ENCODE peak calls at places on chromosomes 7 and 10, in nine cellular contexts. One of them, this sample, is unnamed.

GRCh38 chr7:98286093-98286525 is 4.6 kb downstream of the BRI3 start:
- DNase-seq in pancreas: peak
- DNase-seq in stimulated activated naive CD8-positive, alpha-beta T cell treated with anti-CD3 and anti-CD28 coated beads, Interleukin-15, amount 100 ng/mL, for 72 hours: no peak
- DNase-seq in ovary: peak
- DNase-seq in T-helper 1 cell: no peak
- DNase-seq in coronary artery: peak
- DNase-seq in NCI-H774: no peak
- DNase-seq in activated effector memory CD4-positive, alpha-beta T cell treated with anti-CD3 and anti-CD28 coated beads, Interleukin-2, amount 50 U/mL, for 16 hours: no peak
- DNase-seq in body of pancreas: peak
- DNase-seq in this sample: no peak

GRCh38 chr10:93180402-93181040 is 106.8 kb downstream of the CYP26A1 start:
- DNase-seq in pancreas: no peak
- DNase-seq in stimulated activated naive CD8-positive, alpha-beta T cell treated with anti-CD3 and anti-CD28 coated beads, Interleukin-15, amount 100 ng/mL, for 72 hours: no peak
- DNase-seq in ovary: peak
- DNase-seq in T-helper 1 cell: no peak
- DNase-seq in coronary artery: no peak
- DNase-seq in NCI-H774: no peak
- DNase-seq in activated effector memory CD4-positive, alpha-beta T cell treated with anti-CD3 and anti-CD28 coated beads, Interleukin-2, amount 50 U/mL, for 16 hours: no peak
- DNase-seq in body of pancreas: peak
- DNase-seq in this sample: no peak

GRCh38 chr7:118671149-118671548 is 446.6 kb downstream of the ANKRD7 start:
- DNase-seq in pancreas: no peak
- DNase-seq in stimulated activated naive CD8-positive, alpha-beta T cell treated with anti-CD3 and anti-CD28 coated beads, Interleukin-15, amount 100 ng/mL, for 72 hours: no peak
- DNase-seq in ovary: no peak
- DNase-seq in T-helper 1 cell: no peak
- DNase-seq in coronary artery: no peak
- DNase-seq in NCI-H774: no peak
- DNase-seq in activated effector memory CD4-positive, alpha-beta T cell treated with anti-CD3 and anti-CD28 coated beads, Interleukin-2, amount 50 U/mL, for 16 hours: no peak
- DNase-seq in body of pancreas: no peak
- DNase-seq in this sample: no peak

GRCh38 chr10:4765428-4765827 is 60.6 kb upstream of the AKR1E2 start:
- DNase-seq in pancreas: no peak
- DNase-seq in stimulated activated naive CD8-positive, alpha-beta T cell treated with anti-CD3 and anti-CD28 coated beads, Interleukin-15, amount 100 ng/mL, for 72 hours: no peak
- DNase-seq in ovary: no peak
- DNase-seq in T-helper 1 cell: no peak
- DNase-seq in coronary artery: no peak
- DNase-seq in NCI-H774: no peak
- DNase-seq in activated effector memory CD4-positive, alpha-beta T cell treated with anti-CD3 and anti-CD28 coated beads, Interleukin-2, amount 50 U/mL, for 16 hours: no peak
- DNase-seq in body of pancreas: no peak
- DNase-seq in this sample: no peak

GRCh38 chr10:16646474-16647059 is 124.9 kb upstream of the C1QL3 start:
- DNase-seq in pancreas: no peak
- DNase-seq in stimulated activated naive CD8-positive, alpha-beta T cell treated with anti-CD3 and anti-CD28 coated beads, Interleukin-15, amount 100 ng/mL, for 72 hours: peak
- DNase-seq in ovary: no peak
- DNase-seq in T-helper 1 cell: no peak
- DNase-seq in coronary artery: no peak
- DNase-seq in NCI-H774: no peak
- DNase-seq in activated effector memory CD4-positive, alpha-beta T cell treated with anti-CD3 and anti-CD28 coated beads, Interleukin-2, amount 50 U/mL, for 16 hours: no peak
- DNase-seq in body of pancreas: no peak
- DNase-seq in this sample: peak

GRCh38 chr10:38094158-38094922 is at the start of gene ZNF37A:
- DNase-seq in pancreas: peak
- DNase-seq in stimulated activated naive CD8-positive, alpha-beta T cell treated with anti-CD3 and anti-CD28 coated beads, Interleukin-15, amount 100 ng/mL, for 72 hours: peak
- DNase-seq in ovary: peak
- DNase-seq in T-helper 1 cell: peak
- DNase-seq in coronary artery: peak
- DNase-seq in NCI-H774: peak
- DNase-seq in activated effector memory CD4-positive, alpha-beta T cell treated with anti-CD3 and anti-CD28 coated beads, Interleukin-2, amount 50 U/mL, for 16 hours: peak
- DNase-seq in body of pancreas: peak
- DNase-seq in this sample: peak

GRCh38 chr10:131947631-131948347 is 33.9 kb downstream of the BNIP3 start:
- DNase-seq in pancreas: peak
- DNase-seq in stimulated activated naive CD8-positive, alpha-beta T cell treated with anti-CD3 and anti-CD28 coated beads, Interleukin-15, amount 100 ng/mL, for 72 hours: no peak
- DNase-seq in ovary: peak
- DNase-seq in T-helper 1 cell: no peak
- DNase-seq in coronary artery: no peak
- DNase-seq in NCI-H774: no peak
- DNase-seq in activated effector memory CD4-positive, alpha-beta T cell treated with anti-CD3 and anti-CD28 coated beads, Interleukin-2, amount 50 U/mL, for 16 hours: peak
- DNase-seq in body of pancreas: peak
- DNase-seq in this sample: no peak

GRCh38 chr7:122143376-122143750 is 686 bp downstream of the AASS start:
- DNase-seq in pancreas: peak
- DNase-seq in stimulated activated naive CD8-positive, alpha-beta T cell treated with anti-CD3 and anti-CD28 coated beads, Interleukin-15, amount 100 ng/mL, for 72 hours: no peak
- DNase-seq in ovary: peak
- DNase-seq in T-helper 1 cell: no peak
- DNase-seq in coronary artery: peak
- DNase-seq in NCI-H774: no peak
- DNase-seq in activated effector memory CD4-positive, alpha-beta T cell treated with anti-CD3 and anti-CD28 coated beads, Interleukin-2, amount 50 U/mL, for 16 hours: no peak
- DNase-seq in body of pancreas: peak
- DNase-seq in this sample: no peak

GRCh38 chr10:57694956-57695605 is 572.6 kb downstream of the IPMK start:
- DNase-seq in pancreas: no peak
- DNase-seq in stimulated activated naive CD8-positive, alpha-beta T cell treated with anti-CD3 and anti-CD28 coated beads, Interleukin-15, amount 100 ng/mL, for 72 hours: no peak
- DNase-seq in ovary: no peak
- DNase-seq in T-helper 1 cell: no peak
- DNase-seq in coronary artery: no peak
- DNase-seq in NCI-H774: peak
- DNase-seq in activated effector memory CD4-positive, alpha-beta T cell treated with anti-CD3 and anti-CD28 coated beads, Interleukin-2, amount 50 U/mL, for 16 hours: no peak
- DNase-seq in body of pancreas: no peak
- DNase-seq in this sample: no peak

GRCh38 chr10:4315529-4315928 is 510.5 kb upstream of the AKR1E2 start:
- DNase-seq in pancreas: no peak
- DNase-seq in stimulated activated naive CD8-positive, alpha-beta T cell treated with anti-CD3 and anti-CD28 coated beads, Interleukin-15, amount 100 ng/mL, for 72 hours: no peak
- DNase-seq in ovary: no peak
- DNase-seq in T-helper 1 cell: no peak
- DNase-seq in coronary artery: no peak
- DNase-seq in NCI-H774: no peak
- DNase-seq in activated effector memory CD4-positive, alpha-beta T cell treated with anti-CD3 and anti-CD28 coated beads, Interleukin-2, amount 50 U/mL, for 16 hours: no peak
- DNase-seq in body of pancreas: no peak
- DNase-seq in this sample: no peak

GRCh38 chr10:32072025-32072787 is 16.0 kb upstream of the KIF5B start:
- DNase-seq in pancreas: no peak
- DNase-seq in stimulated activated naive CD8-positive, alpha-beta T cell treated with anti-CD3 and anti-CD28 coated beads, Interleukin-15, amount 100 ng/mL, for 72 hours: no peak
- DNase-seq in ovary: no peak
- DNase-seq in T-helper 1 cell: no peak
- DNase-seq in coronary artery: no peak
- DNase-seq in NCI-H774: no peak
- DNase-seq in activated effector memory CD4-positive, alpha-beta T cell treated with anti-CD3 and anti-CD28 coated beads, Interleukin-2, amount 50 U/mL, for 16 hours: no peak
- DNase-seq in body of pancreas: no peak
- DNase-seq in this sample: no peak

GRCh38 chr7:112411186-112411795 is 39.0 kb upstream of the IFRD1 start:
- DNase-seq in pancreas: no peak
- DNase-seq in stimulated activated naive CD8-positive, alpha-beta T cell treated with anti-CD3 and anti-CD28 coated beads, Interleukin-15, amount 100 ng/mL, for 72 hours: no peak
- DNase-seq in ovary: peak
- DNase-seq in T-helper 1 cell: no peak
- DNase-seq in coronary artery: no peak
- DNase-seq in NCI-H774: no peak
- DNase-seq in activated effector memory CD4-positive, alpha-beta T cell treated with anti-CD3 and anti-CD28 coated beads, Interleukin-2, amount 50 U/mL, for 16 hours: no peak
- DNase-seq in body of pancreas: peak
- DNase-seq in this sample: no peak

GRCh38 chr7:127871226-127871625 is 160.0 kb downstream of the LRRC4 start:
- DNase-seq in pancreas: no peak
- DNase-seq in stimulated activated naive CD8-positive, alpha-beta T cell treated with anti-CD3 and anti-CD28 coated beads, Interleukin-15, amount 100 ng/mL, for 72 hours: no peak
- DNase-seq in ovary: no peak
- DNase-seq in T-helper 1 cell: no peak
- DNase-seq in coronary artery: no peak
- DNase-seq in NCI-H774: no peak
- DNase-seq in activated effector memory CD4-positive, alpha-beta T cell treated with anti-CD3 and anti-CD28 coated beads, Interleukin-2, amount 50 U/mL, for 16 hours: no peak
- DNase-seq in body of pancreas: no peak
- DNase-seq in this sample: no peak

GRCh38 chr7:95863623-95864022 is 91.3 kb downstream of the DYNC1I1 start:
- DNase-seq in pancreas: no peak
- DNase-seq in stimulated activated naive CD8-positive, alpha-beta T cell treated with anti-CD3 and anti-CD28 coated beads, Interleukin-15, amount 100 ng/mL, for 72 hours: no peak
- DNase-seq in ovary: no peak
- DNase-seq in T-helper 1 cell: no peak
- DNase-seq in coronary artery: no peak
- DNase-seq in NCI-H774: no peak
- DNase-seq in activated effector memory CD4-positive, alpha-beta T cell treated with anti-CD3 and anti-CD28 coated beads, Interleukin-2, amount 50 U/mL, for 16 hours: no peak
- DNase-seq in body of pancreas: no peak
- DNase-seq in this sample: no peak

GRCh38 chr10:97607076-97607635 is 17.6 kb downstream of the C10orf62 start:
- DNase-seq in pancreas: no peak
- DNase-seq in stimulated activated naive CD8-positive, alpha-beta T cell treated with anti-CD3 and anti-CD28 coated beads, Interleukin-15, amount 100 ng/mL, for 72 hours: no peak
- DNase-seq in ovary: no peak
- DNase-seq in T-helper 1 cell: no peak
- DNase-seq in coronary artery: no peak
- DNase-seq in NCI-H774: no peak
- DNase-seq in activated effector memory CD4-positive, alpha-beta T cell treated with anti-CD3 and anti-CD28 coated beads, Interleukin-2, amount 50 U/mL, for 16 hours: no peak
- DNase-seq in body of pancreas: no peak
- DNase-seq in this sample: no peak

GRCh38 chr10:75606203-75606779 is 174.9 kb downstream of the LRMDA start:
- DNase-seq in pancreas: no peak
- DNase-seq in stimulated activated naive CD8-positive, alpha-beta T cell treated with anti-CD3 and anti-CD28 coated beads, Interleukin-15, amount 100 ng/mL, for 72 hours: no peak
- DNase-seq in ovary: no peak
- DNase-seq in T-helper 1 cell: no peak
- DNase-seq in coronary artery: no peak
- DNase-seq in NCI-H774: no peak
- DNase-seq in activated effector memory CD4-positive, alpha-beta T cell treated with anti-CD3 and anti-CD28 coated beads, Interleukin-2, amount 50 U/mL, for 16 hours: no peak
- DNase-seq in body of pancreas: no peak
- DNase-seq in this sample: no peak

GRCh38 chr10:106941297-106942034 is 223.0 kb downstream of the SORCS1 start:
- DNase-seq in pancreas: no peak
- DNase-seq in stimulated activated naive CD8-positive, alpha-beta T cell treated with anti-CD3 and anti-CD28 coated beads, Interleukin-15, amount 100 ng/mL, for 72 hours: no peak
- DNase-seq in ovary: peak
- DNase-seq in T-helper 1 cell: no peak
- DNase-seq in coronary artery: no peak
- DNase-seq in NCI-H774: no peak
- DNase-seq in activated effector memory CD4-positive, alpha-beta T cell treated with anti-CD3 and anti-CD28 coated beads, Interleukin-2, amount 50 U/mL, for 16 hours: no peak
- DNase-seq in body of pancreas: peak
- DNase-seq in this sample: no peak

GRCh38 chr7:85103962-85104361 is 82.9 kb downstream of the SEMA3D start:
- DNase-seq in pancreas: no peak
- DNase-seq in stimulated activated naive CD8-positive, alpha-beta T cell treated with anti-CD3 and anti-CD28 coated beads, Interleukin-15, amount 100 ng/mL, for 72 hours: no peak
- DNase-seq in ovary: no peak
- DNase-seq in T-helper 1 cell: no peak
- DNase-seq in coronary artery: no peak
- DNase-seq in NCI-H774: no peak
- DNase-seq in activated effector memory CD4-positive, alpha-beta T cell treated with anti-CD3 and anti-CD28 coated beads, Interleukin-2, amount 50 U/mL, for 16 hours: no peak
- DNase-seq in body of pancreas: no peak
- DNase-seq in this sample: no peak

GRCh38 chr7:2645274-2645868 is 13.6 kb downstream of the TTYH3 start:
- DNase-seq in pancreas: no peak
- DNase-seq in stimulated activated naive CD8-positive, alpha-beta T cell treated with anti-CD3 and anti-CD28 coated beads, Interleukin-15, amount 100 ng/mL, for 72 hours: peak
- DNase-seq in ovary: no peak
- DNase-seq in T-helper 1 cell: no peak
- DNase-seq in coronary artery: no peak
- DNase-seq in NCI-H774: no peak
- DNase-seq in activated effector memory CD4-positive, alpha-beta T cell treated with anti-CD3 and anti-CD28 coated beads, Interleukin-2, amount 50 U/mL, for 16 hours: no peak
- DNase-seq in body of pancreas: peak
- DNase-seq in this sample: peak

GRCh38 chr10:89029201-89029600 is 38.6 kb downstream of the FAS start:
- DNase-seq in pancreas: no peak
- DNase-seq in stimulated activated naive CD8-positive, alpha-beta T cell treated with anti-CD3 and anti-CD28 coated beads, Interleukin-15, amount 100 ng/mL, for 72 hours: no peak
- DNase-seq in ovary: no peak
- DNase-seq in T-helper 1 cell: no peak
- DNase-seq in coronary artery: no peak
- DNase-seq in NCI-H774: no peak
- DNase-seq in activated effector memory CD4-positive, alpha-beta T cell treated with anti-CD3 and anti-CD28 coated beads, Interleukin-2, amount 50 U/mL, for 16 hours: no peak
- DNase-seq in body of pancreas: peak
- DNase-seq in this sample: no peak

GRCh38 chr7:1340640-1341360 is 108.1 kb downstream of the UNCX start:
- DNase-seq in pancreas: no peak
- DNase-seq in stimulated activated naive CD8-positive, alpha-beta T cell treated with anti-CD3 and anti-CD28 coated beads, Interleukin-15, amount 100 ng/mL, for 72 hours: no peak
- DNase-seq in ovary: no peak
- DNase-seq in T-helper 1 cell: no peak
- DNase-seq in coronary artery: no peak
- DNase-seq in NCI-H774: no peak
- DNase-seq in activated effector memory CD4-positive, alpha-beta T cell treated with anti-CD3 and anti-CD28 coated beads, Interleukin-2, amount 50 U/mL, for 16 hours: no peak
- DNase-seq in body of pancreas: no peak
- DNase-seq in this sample: no peak

This sample was measured in GF-D8.